ENCODE peak calls at places on chromosomes 1 and 21, in nine cellular contexts. T, J, S, V, B, R, O, F and K are unnamed samples.

GRCh38 chr1:43143441-43143888 is 28.6 kb downstream of the EBNA1BP2 start:
- DNase-seq in B (no peak), F (no peak), O (no peak), T (no peak), R (no peak), S (no peak), J (no peak), V (peak; percentile 90), K (no peak)

GRCh38 chr1:205172729-205173366 is 38.7 kb downstream of the DSTYK start:
- DNase-seq in T (no peak), J (peak; percentile 76), S (no peak), O (no peak), F (no peak), B (no peak), R (no peak), V (no peak), K (no peak)

GRCh38 chr1:159936284-159936904 is 9.0 kb downstream of the IGSF9 start:
- DNase-seq in F (peak; percentile 90), B (peak; percentile 88), V (peak; percentile 100), T (peak; percentile 77), J (peak; percentile 84), O (no peak), S (peak; percentile 75), R (peak; percentile 77), K (no peak)

GRCh38 chr1:225767591-225768540 is 9.8 kb upstream of the SRP9 start:
- DNase-seq in J (no peak), B (peak; percentile 88), R (peak; percentile 76), O (no peak), T (peak; percentile 61), F (peak; percentile 81), S (peak; percentile 35), V (peak; percentile 46), K (no peak)

GRCh38 chr1:227774721-227775665 is 39.8 kb downstream of the SNAP47 start:
- DNase-seq in S (no peak), F (peak; percentile 78), O (no peak), B (no peak), J (no peak), T (no peak), V (no peak), R (no peak), K (no peak)

GRCh38 chr1:193179094-193179493 is 7.3 kb downstream of the B3GALT2 start:
- DNase-seq in R (no peak), V (no peak), J (no peak), S (no peak), B (no peak), O (no peak), T (no peak), F (no peak), K (no peak)

GRCh38 chr1:157404063-157404501 is 148.2 kb downstream of the FCRL5 start:
- DNase-seq in V (no peak), J (no peak), B (no peak), F (no peak), O (no peak), T (no peak), R (no peak), S (no peak), K (no peak)

GRCh38 chr1:228084797-228085196 is 2.3 kb downstream of the ARF1 start:
- DNase-seq in B (peak; percentile 28), T (no peak), O (no peak), F (no peak), J (no peak), V (no peak), R (no peak), S (no peak), K (no peak)

GRCh38 chr1:151166506-151166956 is 587 bp downstream of the SCNM1 start:
- DNase-seq in F (no peak), J (peak; percentile 39), S (peak; percentile 21), T (no peak), O (no peak), B (no peak), R (no peak), V (no peak), K (no peak)

GRCh38 chr1:215001419-215002021 is 81.0 kb upstream of the KCNK2 start:
- DNase-seq in R (no peak), V (no peak), B (no peak), O (no peak), J (no peak), F (no peak), S (no peak), T (no peak), K (no peak)

GRCh38 chr1:84505167-84506001 is 802 bp upstream of the SPATA1 start:
- DNase-seq in R (peak; percentile 66), O (peak; percentile 92), S (peak; percentile 64), V (no peak), T (peak; percentile 46), J (peak; percentile 6), F (peak; percentile 85), B (no peak), K (no peak)

GRCh38 chr1:28058168-28058567 is 30.2 kb downstream of the EYA3 start:
- DNase-seq in T (no peak), O (no peak), J (no peak), B (no peak), F (no peak), S (no peak), V (no peak), R (no peak), K (no peak)

GRCh38 chr21:41663805-41664788 is 102.8 kb downstream of the RIPK4 start:
- DNase-seq in O (no peak), V (no peak), T (no peak), S (no peak), F (no peak), B (no peak), J (no peak), R (no peak), K (no peak)

GRCh38 chr1:241932845-241933244 is 24.7 kb upstream of the BECN2 start:
- DNase-seq in B (no peak), O (no peak), S (no peak), F (no peak), V (no peak), T (no peak), J (no peak), R (no peak), K (no peak)

GRCh38 chr1:74436078-74436477 is 76.3 kb downstream of the LRRC53 start:
- DNase-seq in O (no peak), B (no peak), V (no peak), S (no peak), T (no peak), F (no peak), R (no peak), J (no peak), K (no peak)

GRCh38 chr1:93346472-93346991 is 825 bp downstream of the DR1 start:
- DNase-seq in J (no peak), B (no peak), V (no peak), O (no peak), F (no peak), T (no peak), R (no peak), S (no peak), K (no peak)

GRCh38 chr1:57843760-57844159 is 419.9 kb upstream of the DAB1 start:
- DNase-seq in O (no peak), S (no peak), F (no peak), B (no peak), V (no peak), J (no peak), R (no peak), T (no peak), K (no peak)

GRCh38 chr21:28675265-28676041 is 317.2 kb downstream of the LTN1 start:
- DNase-seq in B (no peak), F (no peak), V (no peak), R (no peak), S (no peak), J (no peak), T (no peak), O (no peak), K (no peak)

GRCh38 chr1:244049142-244049968 is 1.7 kb upstream of the ZBTB18 start:
- DNase-seq in R (peak; percentile 30), T (no peak), B (peak; percentile 76), F (no peak), O (no peak), J (peak; percentile 38), V (no peak), S (peak; percentile 55), K (no peak)

GRCh38 chr1:16175610-16176553 is 20.0 kb upstream of the EPHA2 start:
- DNase-seq in O (no peak), B (peak; percentile 93), R (peak; percentile 89), V (no peak), F (peak; percentile 93), S (peak; percentile 97), J (no peak), T (peak; percentile 84), K (no peak)
- TF ChIP-seq POLR2A in O (no peak), B (no peak), R (no peak), V (no peak), F (no peak), S (no peak), J (no peak), T (no peak), K (no peak)

GRCh38 chr1:3237994-3238704 is 169.1 kb downstream of the PRDM16 start:
- DNase-seq in R (no peak), O (no peak), V (no peak), B (no peak), J (no peak), T (no peak), F (no peak), S (peak; percentile 86), K (no peak)
- H3K4me3 ChIP-seq in R (no peak overlapping the region), O (no peak overlapping the region), V (no peak overlapping the region), B (no peak overlapping the region), J (no peak overlapping the region), T (no peak overlapping the region), F (no peak overlapping the region), S (no peak overlapping the region), K (no peak overlapping the region)

GRCh38 chr1:152580433-152580832 is at the start of gene LCE3D:
- DNase-seq in F (no peak), S (no peak), O (no peak), J (no peak), B (no peak), V (no peak), R (no peak), T (no peak), K (no peak)

GRCh38 chr1:152582647-152583046 is 2.3 kb upstream of the LCE3D start:
- DNase-seq in F (no peak), S (no peak), T (no peak), B (no peak), O (no peak), J (no peak), V (no peak), R (no peak), K (no peak)

GRCh38 chr1:152585586-152585985 is 5.3 kb upstream of the LCE3D start:
- DNase-seq in F (no peak), O (no peak), J (no peak), R (no peak), S (no peak), B (no peak), V (no peak), T (no peak), K (no peak)
- TF ChIP-seq CTCF in F (no peak), O (no peak), J (no peak), R (no peak), S (no peak), B (no peak), V (no peak), T (no peak), K (no peak)

GRCh38 chr1:40059292-40059959 is 18.9 kb downstream of the CAP1 start:
- DNase-seq in O (no peak), R (no peak), B (no peak), V (no peak), J (no peak), F (no peak), T (no peak), S (no peak), K (no peak)
- TF ChIP-seq POLR2A in O (no peak), R (no peak), B (no peak), V (no peak), J (no peak), F (no peak), T (no peak), S (no peak), K (no peak)